ENCODE peak calls at places on chromosomes 4 and X, in five cellular contexts. O, N, T, Q and Y are unnamed samples.

GRCh38 chrX:129566081-129566480 is 26.0 kb downstream of the OCRL start:
- DNase-seq in O (peak; percentile 77), N (no peak), T (no peak), Q (no peak), Y (no peak)

GRCh38 chrX:52271212-52271611 is 86.5 kb downstream of the MAGED4 start:
- DNase-seq in O (peak; percentile 3), N (peak; percentile 32), T (peak; percentile 29), Q (peak; percentile 5), Y (no peak)

GRCh38 chr4:145779319-145779801 is 99.4 kb downstream of the C4orf51 start:
- DNase-seq in O (no peak), N (no peak), T (peak; percentile 41), Q (no peak), Y (peak; percentile 28)

GRCh38 chr4:186819357-186820086 is 95.9 kb upstream of the FAT1 start:
- DNase-seq in O (no peak), N (no peak), T (no peak), Q (no peak), Y (no peak)

GRCh38 chrX:69085826-69086225 is 79.4 kb downstream of the PJA1 start:
- DNase-seq in O (no peak), N (no peak), T (no peak), Q (no peak), Y (no peak)

GRCh38 chr4:3512279-3512678 is 19.9 kb downstream of the LRPAP1 start:
- DNase-seq in O (no peak), N (no peak), T (no peak), Q (no peak), Y (no peak)

GRCh38 chr4:122576261-122577188 is 44.3 kb downstream of the IL21 start:
- DNase-seq in O (peak; percentile 71), N (peak; percentile 35), T (peak; percentile 68), Q (peak; percentile 55), Y (peak; percentile 48)

GRCh38 chrX:119646515-119646914 is 40.3 kb upstream of the NKRF start:
- DNase-seq in O (no peak), N (no peak), T (no peak), Q (no peak), Y (no peak)

GRCh38 chr4:6573986-6574746 is 823 bp upstream of the MAN2B2 start:
- DNase-seq in O (no peak), N (peak; percentile 31), T (no peak), Q (peak; percentile 45), Y (no peak)

GRCh38 chr4:73619351-73619750 is 885 bp downstream of the RASSF6 start:
- DNase-seq in O (no peak), N (peak; percentile 70), T (no peak), Q (no peak), Y (no peak)

GRCh38 chr4:5571646-5572045 is 136.7 kb downstream of the EVC2 start:
- DNase-seq in O (no peak), N (no peak), T (no peak), Q (no peak), Y (no peak)

GRCh38 chrX:132292753-132293152 is 73.5 kb upstream of the RAP2C start:
- DNase-seq in O (peak; percentile 73), N (peak; percentile 61), T (peak; percentile 59), Q (peak; percentile 33), Y (peak; percentile 35)

GRCh38 chrX:45750639-45751038 is 550.0 kb upstream of the DIPK2B start:
- DNase-seq in O (no peak), N (no peak), T (peak; percentile 7), Q (no peak), Y (no peak)

GRCh38 chr4:108370826-108371225 is 202.1 kb upstream of the LEF1 start:
- DNase-seq in O (no peak), N (no peak), T (no peak), Q (no peak), Y (no peak)
- H3K4me2 ChIP-seq in O (no peak overlapping the region), N (no peak overlapping the region), T (no peak overlapping the region), Q (no peak overlapping the region), Y (no peak overlapping the region)

GRCh38 chrX:22095306-22095705 is 63.2 kb downstream of the PHEX start:
- DNase-seq in O (peak; percentile 93), N (no peak), T (peak; percentile 28), Q (no peak), Y (no peak)
- H2AFZ ChIP-seq in O (no peak overlapping the region), N (no peak overlapping the region), T (no peak overlapping the region), Q (no peak overlapping the region), Y (no peak overlapping the region)

GRCh38 chr4:181835348-181835747 is 407.9 kb upstream of the TENM3 start:
- DNase-seq in O (no peak), N (no peak), T (no peak), Q (no peak), Y (no peak)

GRCh38 chr4:181832305-181832704 is 410.9 kb upstream of the TENM3 start:
- DNase-seq in O (peak; percentile 15), N (no peak), T (no peak), Q (no peak), Y (no peak)

GRCh38 chr4:181827246-181827645 is 416.0 kb upstream of the TENM3 start:
- DNase-seq in O (no peak), N (no peak), T (no peak), Q (no peak), Y (no peak)

GRCh38 chr4:181830404-181831035 is 412.7 kb upstream of the TENM3 start:
- DNase-seq in O (no peak), N (no peak), T (no peak), Q (no peak), Y (no peak)
- H3K4me2 ChIP-seq in O (no peak overlapping the region), N (no peak overlapping the region), T (no peak overlapping the region), Q (no peak overlapping the region), Y (no peak overlapping the region)

DNA sequence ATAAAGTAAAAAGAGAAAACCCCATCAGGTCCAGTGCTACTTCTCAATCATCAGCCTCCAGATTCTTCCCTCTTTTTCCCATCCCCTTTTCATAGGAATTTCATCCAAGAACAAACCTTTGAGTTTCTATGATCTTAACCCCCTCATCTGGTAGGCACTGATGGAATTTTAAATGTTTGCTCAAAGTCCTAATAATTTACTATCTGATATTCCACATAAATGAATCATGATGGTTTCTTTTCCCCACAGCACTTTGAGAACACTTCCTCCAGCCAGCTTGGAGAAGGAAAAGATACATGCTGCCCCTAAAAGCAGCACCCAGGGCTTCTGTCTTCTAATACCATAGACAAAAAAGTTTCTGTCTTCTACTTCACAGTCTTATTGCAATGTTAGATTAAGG is 19.4 kb upstream of the KLHL8 start:
- DNase-seq in O (no peak), N (no peak), T (peak; percentile 22), Q (no peak), Y (no peak)
- H2AFZ ChIP-seq in O (no peak overlapping the region), N (no peak overlapping the region), T (no peak overlapping the region), Q (no peak overlapping the region), Y (no peak overlapping the region)

GRCh38 chrX:154437398-154437752 is 421 bp downstream of the GDI1 start:
- DNase-seq in O (no peak), N (no peak), T (no peak), Q (no peak), Y (no peak)
- H3K4me2 ChIP-seq in O (peak overlapping the region; percentile 45), N (peak overlapping the region; percentile 95), T (peak overlapping the region; percentile 78), Q (peak overlapping the region; percentile 84), Y (peak overlapping the region; percentile 75)

GRCh38 chrX:4240541-4241194 is 527.2 kb upstream of the PRKX start:
- DNase-seq in O (no peak), N (peak; percentile 34), T (no peak), Q (no peak), Y (no peak)
- H2AFZ ChIP-seq in O (no peak overlapping the region), N (peak overlapping the region; percentile 81), T (no peak overlapping the region), Q (no peak overlapping the region), Y (no peak overlapping the region)

GRCh38 chr4:7805533-7806079 is 134.1 kb downstream of the AFAP1 start:
- DNase-seq in O (peak; percentile 84), N (no peak), T (peak; percentile 67), Q (no peak), Y (peak; percentile 94)
- H3K4me2 ChIP-seq in O (peak overlapping the region; percentile 36), N (no peak overlapping the region), T (no peak overlapping the region), Q (no peak overlapping the region), Y (peak overlapping the region; percentile 50)